ENCODE peak calls at places on chromosomes 6 and 20, in ten cellular contexts. One of them, this sample, is unnamed.
A peak's percentile ranks its signal among the peaks of the same experiment; 100 is the strongest.

GRCh38 chr6:115971785-115972184 is 88.9 kb downstream of the FRK start:
- DNase-seq in BE2C: no peak
- DNase-seq in endothelial cell: no peak
- DNase-seq in NCI-H1092: no peak
- DNase-seq in stimulated activated CD4-positive, alpha-beta T cell treated with anti-CD3 and anti-CD28 coated beads, TNF-alpha, amount 100 ng/mL, for 1 hour: no peak
- DNase-seq in fibroblast of mammary gland: no peak
- DNase-seq in sigmoid colon: no peak
- DNase-seq in hypothalamus: no peak
- DNase-seq in WTC11: no peak
- DNase-seq in effector memory CD4-positive, alpha-beta T cell: no peak
- DNase-seq in this sample: no peak

GRCh38 chr6:113980937-113981554 is 10.1 kb upstream of the HDAC2 start:
- DNase-seq in hypothalamus: no peak
- DNase-seq in sigmoid colon: no peak
- DNase-seq in fibroblast of mammary gland: peak; percentile 40
- DNase-seq in effector memory CD4-positive, alpha-beta T cell: no peak
- DNase-seq in BE2C: peak; percentile 56
- DNase-seq in NCI-H1092: peak; percentile 0
- DNase-seq in stimulated activated CD4-positive, alpha-beta T cell treated with anti-CD3 and anti-CD28 coated beads, TNF-alpha, amount 100 ng/mL, for 1 hour: no peak
- DNase-seq in WTC11: peak; percentile 60
- DNase-seq in endothelial cell: peak; percentile 36
- DNase-seq in this sample: no peak

GRCh38 chr6:111743859-111744692 is 129.2 kb downstream of the FYN start:
- DNase-seq in endothelial cell: no peak
- DNase-seq in BE2C: peak; percentile 32
- DNase-seq in sigmoid colon: no peak
- DNase-seq in stimulated activated CD4-positive, alpha-beta T cell treated with anti-CD3 and anti-CD28 coated beads, TNF-alpha, amount 100 ng/mL, for 1 hour: no peak
- DNase-seq in NCI-H1092: no peak
- DNase-seq in WTC11: no peak
- DNase-seq in effector memory CD4-positive, alpha-beta T cell: no peak
- DNase-seq in fibroblast of mammary gland: peak; percentile 97
- DNase-seq in hypothalamus: no peak
- DNase-seq in this sample: no peak

GRCh38 chr6:170545405-170545804 is 7.7 kb downstream of the PSMB1 start:
- DNase-seq in stimulated activated CD4-positive, alpha-beta T cell treated with anti-CD3 and anti-CD28 coated beads, TNF-alpha, amount 100 ng/mL, for 1 hour: no peak
- DNase-seq in hypothalamus: no peak
- DNase-seq in effector memory CD4-positive, alpha-beta T cell: no peak
- DNase-seq in sigmoid colon: no peak
- DNase-seq in fibroblast of mammary gland: no peak
- DNase-seq in BE2C: no peak
- DNase-seq in endothelial cell: no peak
- DNase-seq in NCI-H1092: peak; percentile 64
- DNase-seq in WTC11: no peak
- DNase-seq in this sample: no peak

GRCh38 chr6:56370127-56370540 is 122.8 kb upstream of the COL21A1 start:
- DNase-seq in fibroblast of mammary gland: peak; percentile 83
- DNase-seq in sigmoid colon: peak; percentile 93
- DNase-seq in stimulated activated CD4-positive, alpha-beta T cell treated with anti-CD3 and anti-CD28 coated beads, TNF-alpha, amount 100 ng/mL, for 1 hour: no peak
- DNase-seq in WTC11: peak; percentile 59
- DNase-seq in effector memory CD4-positive, alpha-beta T cell: no peak
- DNase-seq in NCI-H1092: peak; percentile 27
- DNase-seq in endothelial cell: peak; percentile 60
- DNase-seq in hypothalamus: no peak
- DNase-seq in BE2C: peak; percentile 78
- DNase-seq in this sample: no peak

GRCh38 chr20:49320460-49320859 is 42.6 kb upstream of the ZNFX1 start:
- DNase-seq in sigmoid colon: no peak
- DNase-seq in endothelial cell: peak; percentile 46
- DNase-seq in WTC11: peak; percentile 57
- DNase-seq in BE2C: peak; percentile 30
- DNase-seq in effector memory CD4-positive, alpha-beta T cell: no peak
- DNase-seq in hypothalamus: no peak
- DNase-seq in NCI-H1092: no peak
- DNase-seq in stimulated activated CD4-positive, alpha-beta T cell treated with anti-CD3 and anti-CD28 coated beads, TNF-alpha, amount 100 ng/mL, for 1 hour: no peak
- DNase-seq in fibroblast of mammary gland: peak; percentile 46
- DNase-seq in this sample: no peak

GRCh38 chr6:148969679-148970078 is 222.8 kb downstream of the UST start:
- DNase-seq in BE2C: no peak
- DNase-seq in endothelial cell: no peak
- DNase-seq in effector memory CD4-positive, alpha-beta T cell: no peak
- DNase-seq in fibroblast of mammary gland: peak; percentile 60
- DNase-seq in stimulated activated CD4-positive, alpha-beta T cell treated with anti-CD3 and anti-CD28 coated beads, TNF-alpha, amount 100 ng/mL, for 1 hour: no peak
- DNase-seq in WTC11: no peak
- DNase-seq in sigmoid colon: peak; percentile 89
- DNase-seq in NCI-H1092: peak; percentile 92
- DNase-seq in hypothalamus: no peak
- DNase-seq in this sample: no peak

GRCh38 chr6:30459145-30459544 is 30.2 kb upstream of the HLA-E start:
- DNase-seq in stimulated activated CD4-positive, alpha-beta T cell treated with anti-CD3 and anti-CD28 coated beads, TNF-alpha, amount 100 ng/mL, for 1 hour: no peak
- DNase-seq in BE2C: no peak
- DNase-seq in endothelial cell: no peak
- DNase-seq in WTC11: no peak
- DNase-seq in fibroblast of mammary gland: no peak
- DNase-seq in effector memory CD4-positive, alpha-beta T cell: no peak
- DNase-seq in hypothalamus: no peak
- DNase-seq in NCI-H1092: no peak
- DNase-seq in sigmoid colon: no peak
- DNase-seq in this sample: no peak

GRCh38 chr6:33758807-33759206 is 12.1 kb upstream of the IP6K3 start:
- DNase-seq in BE2C: no peak
- DNase-seq in stimulated activated CD4-positive, alpha-beta T cell treated with anti-CD3 and anti-CD28 coated beads, TNF-alpha, amount 100 ng/mL, for 1 hour: no peak
- DNase-seq in effector memory CD4-positive, alpha-beta T cell: no peak
- DNase-seq in endothelial cell: no peak
- DNase-seq in hypothalamus: no peak
- DNase-seq in sigmoid colon: no peak
- DNase-seq in fibroblast of mammary gland: no peak
- DNase-seq in NCI-H1092: no peak
- DNase-seq in WTC11: no peak
- DNase-seq in this sample: no peak

GRCh38 chr6:112571886-112572285 is 224.8 kb downstream of the RFPL4B start:
- DNase-seq in BE2C: no peak
- DNase-seq in fibroblast of mammary gland: peak; percentile 56
- DNase-seq in WTC11: no peak
- DNase-seq in effector memory CD4-positive, alpha-beta T cell: no peak
- DNase-seq in hypothalamus: no peak
- DNase-seq in sigmoid colon: no peak
- DNase-seq in NCI-H1092: no peak
- DNase-seq in stimulated activated CD4-positive, alpha-beta T cell treated with anti-CD3 and anti-CD28 coated beads, TNF-alpha, amount 100 ng/mL, for 1 hour: no peak
- DNase-seq in endothelial cell: no peak
- DNase-seq in this sample: no peak

GRCh38 chr6:4504700-4505099 is 271.5 kb upstream of the CDYL start:
- DNase-seq in fibroblast of mammary gland: no peak
- DNase-seq in endothelial cell: no peak
- DNase-seq in BE2C: no peak
- DNase-seq in sigmoid colon: no peak
- DNase-seq in WTC11: no peak
- DNase-seq in effector memory CD4-positive, alpha-beta T cell: no peak
- DNase-seq in stimulated activated CD4-positive, alpha-beta T cell treated with anti-CD3 and anti-CD28 coated beads, TNF-alpha, amount 100 ng/mL, for 1 hour: no peak
- DNase-seq in hypothalamus: no peak
- DNase-seq in NCI-H1092: no peak
- DNase-seq in this sample: no peak

GRCh38 chr6:168451805-168452204 is 10.8 kb downstream of the SMOC2 start:
- DNase-seq in fibroblast of mammary gland: no peak
- DNase-seq in effector memory CD4-positive, alpha-beta T cell: no peak
- DNase-seq in sigmoid colon: no peak
- DNase-seq in NCI-H1092: peak; percentile 39
- DNase-seq in endothelial cell: no peak
- DNase-seq in stimulated activated CD4-positive, alpha-beta T cell treated with anti-CD3 and anti-CD28 coated beads, TNF-alpha, amount 100 ng/mL, for 1 hour: no peak
- DNase-seq in WTC11: peak; percentile 44
- DNase-seq in BE2C: no peak
- DNase-seq in hypothalamus: no peak
- DNase-seq in this sample: no peak

GRCh38 chr6:90216081-90216977 is 80.3 kb downstream of the BACH2 start:
- DNase-seq in sigmoid colon: no peak
- DNase-seq in endothelial cell: peak; percentile 12
- DNase-seq in BE2C: no peak
- DNase-seq in WTC11: peak; percentile 20
- DNase-seq in hypothalamus: no peak
- DNase-seq in stimulated activated CD4-positive, alpha-beta T cell treated with anti-CD3 and anti-CD28 coated beads, TNF-alpha, amount 100 ng/mL, for 1 hour: no peak
- DNase-seq in fibroblast of mammary gland: peak; percentile 28
- DNase-seq in NCI-H1092: no peak
- DNase-seq in effector memory CD4-positive, alpha-beta T cell: peak; percentile 23
- DNase-seq in this sample: no peak

GRCh38 chr6:121884056-121884455 is 448.6 kb downstream of the GJA1 start:
- DNase-seq in effector memory CD4-positive, alpha-beta T cell: no peak
- DNase-seq in stimulated activated CD4-positive, alpha-beta T cell treated with anti-CD3 and anti-CD28 coated beads, TNF-alpha, amount 100 ng/mL, for 1 hour: no peak
- DNase-seq in hypothalamus: no peak
- DNase-seq in WTC11: no peak
- DNase-seq in NCI-H1092: no peak
- DNase-seq in fibroblast of mammary gland: no peak
- DNase-seq in sigmoid colon: no peak
- DNase-seq in BE2C: no peak
- DNase-seq in endothelial cell: no peak
- DNase-seq in this sample: no peak

GRCh38 chr6:160259585-160259984 is 964 bp upstream of the SLC22A2 start:
- DNase-seq in BE2C: no peak
- DNase-seq in NCI-H1092: no peak
- DNase-seq in stimulated activated CD4-positive, alpha-beta T cell treated with anti-CD3 and anti-CD28 coated beads, TNF-alpha, amount 100 ng/mL, for 1 hour: no peak
- DNase-seq in hypothalamus: no peak
- DNase-seq in WTC11: no peak
- DNase-seq in fibroblast of mammary gland: no peak
- DNase-seq in effector memory CD4-positive, alpha-beta T cell: no peak
- DNase-seq in sigmoid colon: no peak
- DNase-seq in endothelial cell: no peak
- DNase-seq in this sample: no peak

GRCh38 chr6:1821188-1822183 is 211.8 kb downstream of the FOXC1 start:
- DNase-seq in fibroblast of mammary gland: peak; percentile 65
- DNase-seq in effector memory CD4-positive, alpha-beta T cell: no peak
- DNase-seq in endothelial cell: peak; percentile 62
- DNase-seq in sigmoid colon: no peak
- DNase-seq in NCI-H1092: no peak
- DNase-seq in hypothalamus: no peak
- DNase-seq in stimulated activated CD4-positive, alpha-beta T cell treated with anti-CD3 and anti-CD28 coated beads, TNF-alpha, amount 100 ng/mL, for 1 hour: no peak
- DNase-seq in WTC11: no peak
- DNase-seq in BE2C: no peak
- DNase-seq in this sample: no peak

GRCh38 chr6:10721850-10722569 is 860 bp upstream of the TMEM14C start:
- DNase-seq in fibroblast of mammary gland: no peak
- DNase-seq in BE2C: no peak
- DNase-seq in stimulated activated CD4-positive, alpha-beta T cell treated with anti-CD3 and anti-CD28 coated beads, TNF-alpha, amount 100 ng/mL, for 1 hour: no peak
- DNase-seq in hypothalamus: no peak
- DNase-seq in sigmoid colon: no peak
- DNase-seq in endothelial cell: no peak
- DNase-seq in NCI-H1092: no peak
- DNase-seq in WTC11: no peak
- DNase-seq in effector memory CD4-positive, alpha-beta T cell: no peak
- DNase-seq in this sample: no peak

GRCh38 chr6:87806635-87807034 is 104.6 kb upstream of the AKIRIN2 start:
- DNase-seq in fibroblast of mammary gland: peak; percentile 62
- DNase-seq in sigmoid colon: no peak
- DNase-seq in BE2C: peak; percentile 45
- DNase-seq in effector memory CD4-positive, alpha-beta T cell: no peak
- DNase-seq in NCI-H1092: peak; percentile 28
- DNase-seq in WTC11: no peak
- DNase-seq in hypothalamus: no peak
- DNase-seq in stimulated activated CD4-positive, alpha-beta T cell treated with anti-CD3 and anti-CD28 coated beads, TNF-alpha, amount 100 ng/mL, for 1 hour: no peak
- DNase-seq in endothelial cell: no peak
- DNase-seq in this sample: no peak

GRCh38 chr6:17883665-17884500 is 103.6 kb downstream of the KIF13A start:
- DNase-seq in fibroblast of mammary gland: no peak
- DNase-seq in sigmoid colon: no peak
- DNase-seq in hypothalamus: no peak
- DNase-seq in effector memory CD4-positive, alpha-beta T cell: no peak
- DNase-seq in stimulated activated CD4-positive, alpha-beta T cell treated with anti-CD3 and anti-CD28 coated beads, TNF-alpha, amount 100 ng/mL, for 1 hour: no peak
- DNase-seq in NCI-H1092: no peak
- DNase-seq in WTC11: no peak
- DNase-seq in BE2C: no peak
- DNase-seq in endothelial cell: no peak
- DNase-seq in this sample: no peak

GRCh38 chr6:127547909-127548649 is 28.9 kb upstream of the C6orf58 start:
- DNase-seq in sigmoid colon: no peak
- DNase-seq in NCI-H1092: no peak
- DNase-seq in BE2C: no peak
- DNase-seq in hypothalamus: no peak
- DNase-seq in fibroblast of mammary gland: peak; percentile 26
- DNase-seq in stimulated activated CD4-positive, alpha-beta T cell treated with anti-CD3 and anti-CD28 coated beads, TNF-alpha, amount 100 ng/mL, for 1 hour: no peak
- DNase-seq in WTC11: no peak
- DNase-seq in endothelial cell: no peak
- DNase-seq in effector memory CD4-positive, alpha-beta T cell: no peak
- DNase-seq in this sample: no peak

GRCh38 chr6:3340358-3340798 is 81.6 kb downstream of the PSMG4 start:
- DNase-seq in endothelial cell: no peak
- DNase-seq in effector memory CD4-positive, alpha-beta T cell: no peak
- DNase-seq in stimulated activated CD4-positive, alpha-beta T cell treated with anti-CD3 and anti-CD28 coated beads, TNF-alpha, amount 100 ng/mL, for 1 hour: no peak
- DNase-seq in BE2C: no peak
- DNase-seq in sigmoid colon: no peak
- DNase-seq in hypothalamus: no peak
- DNase-seq in fibroblast of mammary gland: peak; percentile 85
- DNase-seq in WTC11: no peak
- DNase-seq in NCI-H1092: no peak
- DNase-seq in this sample: no peak